ENCODE peak calls at places on chromosomes 11 and 22, in five cellular contexts. A is tibial nerve, E is IMR-90, X is right lobe of liver, U is spleen. T is an unnamed sample.

GRCh38 chr11:11346249-11346648 is 6.8 kb downstream of the CSNK2A3 start:
- DNase-seq in X (no peak), E (no peak), A (no peak), U (no peak), T (no peak)

GRCh38 chr11:79940976-79941735 is 500.3 kb upstream of the TENM4 start:
- DNase-seq in X (no peak), U (no peak), E (peak; percentile 82), A (no peak), T (no peak)

GRCh38 chr11:111310088-111310487 is 11.7 kb downstream of the POU2AF3 start:
- DNase-seq in E (no peak), A (no peak), U (no peak), X (no peak), T (no peak)

GRCh38 chr22:22110548-22111266 is 128.1 kb upstream of the TOP3B start:
- DNase-seq in U (peak; percentile 93), X (no peak), E (peak; percentile 78), A (no peak), T (peak; percentile 63)

GRCh38 chr11:32430586-32431357 is 4.6 kb downstream of the WT1 start:
- DNase-seq in X (no peak), E (no peak), U (peak; percentile 72), A (no peak), T (no peak)

GRCh38 chr11:134120921-134121526 is 52.2 kb downstream of the JAM3 start:
- DNase-seq in A (no peak), X (no peak), U (no peak), E (peak; percentile 52), T (peak; percentile 22)

GRCh38 chr11:11993814-11994213 is 14.6 kb downstream of the DKK3 start:
- DNase-seq in X (no peak), U (no peak), E (peak; percentile 86), A (no peak), T (peak; percentile 88)

GRCh38 chr11:56932572-56933235 is 56.0 kb upstream of the OR5AK2 start:
- DNase-seq in X (no peak), U (no peak), A (no peak), E (peak; percentile 28), T (no peak)

GRCh38 chr11:34890089-34890488 is 26.1 kb downstream of the APIP start:
- DNase-seq in X (no peak), E (no peak), A (no peak), U (no peak), T (no peak)

GRCh38 chr22:50696799-50697561 is 24.4 kb downstream of the SHANK3 start:
- DNase-seq in X (peak; percentile 57), E (no peak), A (no peak), U (peak; percentile 70), T (no peak)

GRCh38 chr11:16776716-16777115 is 38.3 kb downstream of the C11orf58 start:
- DNase-seq in A (no peak), E (peak; percentile 25), X (no peak), U (no peak), T (no peak)

GRCh38 chr11:32888805-32889204 is 3.8 kb upstream of the QSER1 start:
- DNase-seq in E (peak; percentile 76), A (no peak), X (no peak), U (no peak), T (no peak)

GRCh38 chr11:120401506-120401905 is 65.3 kb downstream of the ARHGEF12 start:
- DNase-seq in E (no peak), A (no peak), U (no peak), X (no peak), T (no peak)

GRCh38 chr11:44818110-44818509 is 91.3 kb downstream of the TSPAN18 start:
- DNase-seq in E (no peak), U (peak; percentile 88), A (no peak), X (no peak), T (peak; percentile 44)

GRCh38 chr22:25161017-25161915 is 38.4 kb upstream of the CRYBB3 start:
- DNase-seq in A (no peak), X (no peak), E (no peak), U (no peak), T (no peak)

GRCh38 chr22:25449781-25450317 is 114.6 kb upstream of the GRK3 start:
- DNase-seq in A (no peak), X (no peak), E (no peak), U (no peak), T (no peak)

GRCh38 chr11:76317296-76317695 is 63.6 kb downstream of the THAP12 start:
- DNase-seq in X (no peak), E (no peak), U (no peak), A (no peak), T (no peak)

GRCh38 chr11:68038226-68038717 is 553 bp upstream of the TCIRG1 start:
- DNase-seq in U (peak; percentile 86), A (no peak), X (peak; percentile 95), E (no peak), T (peak; percentile 74)

GRCh38 chr11:68037481-68038225 is 1.2 kb upstream of the TCIRG1 start:
- DNase-seq in X (peak; percentile 61), U (peak; percentile 80), E (no peak), A (no peak), T (peak; percentile 79)

GRCh38 chr11:68035266-68035876 is 3.5 kb upstream of the TCIRG1 start:
- DNase-seq in U (peak; percentile 73), A (no peak), X (no peak), E (no peak), T (no peak)

GRCh38 chr11:68036717-68037239 is 2.0 kb upstream of the TCIRG1 start:
- DNase-seq in X (peak; percentile 87), U (peak; percentile 96), E (no peak), A (no peak), T (peak; percentile 82)

DNA sequence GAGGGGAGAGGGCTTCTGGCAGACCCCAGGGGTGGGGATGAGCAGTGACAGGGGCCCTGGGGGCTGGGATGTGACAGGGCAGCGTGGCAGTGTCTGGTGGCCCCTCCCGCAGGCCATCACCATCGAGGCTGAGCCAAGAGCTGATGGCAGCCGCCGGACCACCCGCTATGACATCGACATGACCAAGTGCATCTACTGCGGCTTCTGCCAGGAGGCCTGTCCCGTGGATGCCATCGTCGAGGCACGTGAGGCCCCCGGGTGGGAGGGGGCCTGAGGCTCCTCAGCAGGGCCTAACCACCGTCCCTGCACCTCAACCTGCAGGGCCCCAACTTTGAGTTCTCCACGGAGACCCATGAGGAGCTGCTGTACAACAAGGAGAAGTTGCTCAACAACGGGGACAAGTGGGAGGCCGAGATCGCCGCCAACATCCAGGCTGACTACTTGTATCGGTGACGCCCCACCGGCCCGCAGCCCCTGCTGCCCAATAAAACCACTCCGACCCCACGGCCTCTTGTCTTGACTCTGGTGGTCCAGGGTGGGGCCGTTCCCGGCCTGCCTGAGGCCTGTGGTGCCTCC is 2.6 kb upstream of the TCIRG1 start:
- DNase-seq in X (peak; percentile 68), E (no peak), U (peak; percentile 87), A (no peak), T (no peak)
- TF ChIP-seq POLR2A in X (no peak), E (no peak), U (no peak), A (no peak), T (no peak)

GRCh38 chr11:45919276-45919675 is 1.6 kb upstream of the PEX16 start:
- DNase-seq in U (peak; percentile 77), A (no peak), E (no peak), X (peak; percentile 37), T (no peak)

GRCh38 chr11:45918331-45918941 is 759 bp upstream of the PEX16 start:
- DNase-seq in A (peak; percentile 71), E (peak; percentile 64), X (peak; percentile 93), U (peak; percentile 95), T (peak; percentile 88)

GRCh38 chr11:45919806-45920530 is 2.3 kb upstream of the PEX16 start:
- DNase-seq in A (no peak), U (peak; percentile 76), E (no peak), X (peak; percentile 25), T (no peak)

GRCh38 chr11:45917286-45917622 is 423 bp downstream of the PEX16 start:
- DNase-seq in X (no peak), E (no peak), U (peak; percentile 91), A (no peak), T (no peak)

DNA sequence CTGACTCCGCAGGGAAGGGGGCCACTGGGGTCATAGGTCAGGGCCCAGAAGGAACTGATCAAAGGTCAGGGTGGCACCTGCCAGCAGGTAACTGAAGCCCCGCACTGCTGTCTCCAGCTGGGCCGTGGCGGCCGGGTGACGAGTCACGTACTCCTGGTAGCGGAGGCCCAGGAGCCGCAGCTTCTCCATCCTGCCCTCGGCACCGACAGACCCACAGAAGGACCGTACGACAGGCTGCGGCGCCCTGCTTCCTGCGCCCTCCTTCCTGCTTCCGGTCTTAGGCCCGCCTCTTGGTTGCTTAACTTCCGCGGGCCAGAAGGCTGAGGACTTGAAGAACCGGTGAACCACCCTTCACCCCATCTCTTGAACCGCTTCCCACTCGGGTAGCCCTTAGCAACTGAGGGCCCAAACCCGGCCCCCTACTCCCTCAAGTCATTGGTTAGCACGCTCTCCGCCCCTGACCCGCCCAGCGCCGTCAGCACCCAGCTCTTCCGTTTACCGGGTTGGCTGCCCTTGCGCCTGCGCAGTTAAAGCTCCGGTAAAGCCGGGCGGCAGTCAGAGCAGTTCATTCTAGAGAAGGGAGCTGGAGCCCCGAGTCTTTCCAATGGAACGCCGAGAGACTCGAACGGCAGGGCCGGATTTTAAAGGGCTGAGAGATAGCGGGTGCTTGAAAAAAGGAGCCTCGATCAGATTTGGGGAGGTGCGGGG is at the start of gene PEX16:
- DNase-seq in U (peak; percentile 98), A (peak; percentile 92), E (peak; percentile 100), X (peak; percentile 99), T (peak; percentile 96)
- TF ChIP-seq POLR2A in U (no peak), A (peak; percentile 41), E (peak; percentile 91), X (peak; percentile 68), T (peak; percentile 54)

GRCh38 chr22:31661851-31662667 is at the start of gene PISD:
- DNase-seq in X (peak; percentile 96), U (peak; percentile 98), A (peak; percentile 94), E (peak; percentile 91), T (peak; percentile 96)
- TF ChIP-seq POLR2A in X (peak; percentile 72), U (no peak), A (no peak), E (peak; percentile 70), T (peak; percentile 85)

GRCh38 chr11:67508486-67509121 is 642 bp upstream of the CDK2AP2 start:
- DNase-seq in E (peak; percentile 93), A (peak; percentile 98), U (peak; percentile 98), X (peak; percentile 98), T (peak; percentile 99)
- TF ChIP-seq POLR2A in E (peak; percentile 82), A (peak; percentile 47), U (peak; percentile 66), X (peak; percentile 20), T (peak; percentile 82)

DNA sequence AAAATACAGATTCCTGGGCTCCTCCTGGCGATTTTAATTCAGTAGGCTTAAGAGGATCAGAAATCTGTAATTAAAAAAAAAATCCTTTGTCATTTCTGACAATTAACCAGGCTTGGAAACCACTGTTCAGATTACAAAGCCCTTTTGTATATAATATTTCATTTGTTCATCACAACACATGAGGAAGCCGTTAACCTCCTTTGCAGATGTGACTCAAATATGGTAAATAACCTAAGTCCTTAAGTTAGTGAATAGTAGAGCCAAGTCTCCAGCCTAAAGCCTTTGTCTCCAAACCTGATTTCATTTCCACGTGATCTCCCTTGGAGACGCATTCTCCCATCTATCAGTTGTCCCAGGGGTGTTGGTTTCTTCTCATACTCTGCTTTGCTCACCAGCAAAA is 67.6 kb downstream of the UBASH3B start:
- DNase-seq in U (no peak), E (peak; percentile 69), A (no peak), X (no peak), T (no peak)
- TF ChIP-seq POLR2A in U (no peak), E (no peak), A (no peak), X (no peak), T (no peak)

T was measured in adrenal gland.